ENCODE peak calls at places on chromosomes 16 and 17, in six cellular contexts. I, D, Z, H, U and N are unnamed samples.

GRCh38 chr17:30421592-30421991 is 42.9 kb downstream of the CPD start:
- DNase-seq in I (no peak), D (no peak), H (no peak), Z (no peak), U (no peak), N (no peak)

GRCh38 chr17:2030779-2031163 is 818 bp downstream of the DPH1 start:
- DNase-seq in D (no peak), Z (no peak), U (no peak), H (no peak), I (no peak), N (no peak)

GRCh38 chr17:46811978-46812583 is 6.4 kb downstream of the WNT3 start:
- DNase-seq in H (no peak), D (no peak), I (no peak), Z (no peak), U (no peak), N (peak; percentile 32)

GRCh38 chr16:67481561-67482259 is 753 bp upstream of the ATP6V0D1 start:
- DNase-seq in D (peak; percentile 57), H (no peak), I (no peak), U (peak; percentile 57), Z (no peak), N (peak; percentile 59)

GRCh38 chr16:4053663-4054479 is 62.4 kb downstream of the ADCY9 start:
- DNase-seq in D (peak; percentile 76), H (peak; percentile 13), Z (peak; percentile 88), I (no peak), U (peak; percentile 83), N (peak; percentile 45)

GRCh38 chr16:23914935-23915549 is 79.3 kb downstream of the PRKCB start:
- DNase-seq in Z (no peak), I (no peak), H (no peak), U (no peak), D (no peak), N (no peak)

GRCh38 chr17:82097187-82097918 is 683 bp downstream of the FASN start:
- DNase-seq in Z (no peak), I (no peak), U (peak; percentile 65), D (no peak), H (no peak), N (peak; percentile 50)

GRCh38 chr17:6328279-6328678 is 106.6 kb downstream of the AIPL1 start:
- DNase-seq in U (no peak), D (no peak), Z (no peak), H (no peak), I (no peak), N (no peak)

GRCh38 chr17:68351395-68351794 is 60.1 kb downstream of the ARSG start:
- DNase-seq in I (peak; percentile 60), Z (no peak), D (no peak), H (no peak), U (peak; percentile 37), N (peak; percentile 64)

GRCh38 chr16:75070055-75070841 is 46.3 kb downstream of the LDHD start:
- DNase-seq in D (no peak), H (no peak), I (no peak), U (peak; percentile 52), Z (no peak), N (peak; percentile 46)

GRCh38 chr17:2892305-2892971 is 96.2 kb downstream of the RAP1GAP2 start:
- DNase-seq in H (peak; percentile 92), Z (no peak), D (no peak), U (peak; percentile 81), I (no peak), N (no peak)

GRCh38 chr16:14121135-14121534 is 50.0 kb downstream of the MRTFB start:
- DNase-seq in H (no peak), Z (no peak), D (no peak), U (no peak), I (no peak), N (no peak)

GRCh38 chr16:4179020-4179419 is 62.8 kb upstream of the ADCY9 start:
- DNase-seq in Z (no peak), I (peak; percentile 64), U (peak; percentile 12), D (peak; percentile 79), H (no peak), N (no peak)

GRCh38 chr17:63478814-63479494 is 2.1 kb downstream of the ACE start:
- DNase-seq in Z (peak; percentile 91), U (peak; percentile 86), D (peak; percentile 82), H (peak; percentile 85), I (peak; percentile 82), N (peak; percentile 77)

GRCh38 chr16:89602273-89602951 is 11.0 kb upstream of the DPEP1 start:
- DNase-seq in U (no peak), D (no peak), Z (no peak), H (no peak), I (no peak), N (peak; percentile 34)

GRCh38 chr17:28897769-28898259 is 281 bp upstream of the FLOT2 start:
- DNase-seq in U (no peak), I (no peak), D (no peak), Z (no peak), H (no peak), N (no peak)

GRCh38 chr17:72614476-72614870 is 478.0 kb downstream of the SLC39A11 start:
- DNase-seq in U (no peak), Z (no peak), I (no peak), D (no peak), H (no peak), N (no peak)
- TF ChIP-seq CTCF in U (no peak), Z (no peak), I (no peak), D (no peak), H (no peak), N (no peak)

GRCh38 chr16:85754403-85754802 is 3.5 kb upstream of the C16orf74 start:
- DNase-seq in D (no peak), H (no peak), U (no peak), Z (no peak), I (no peak), N (no peak)

GRCh38 chr16:85752511-85753420 is 1.9 kb upstream of the C16orf74 start:
- DNase-seq in Z (no peak), D (no peak), H (no peak), U (peak; percentile 86), I (no peak), N (peak; percentile 57)

GRCh38 chr16:85751665-85752501 is 987 bp upstream of the C16orf74 start:
- DNase-seq in D (no peak), Z (no peak), U (no peak), H (peak; percentile 84), I (no peak), N (no peak)

GRCh38 chr16:85753559-85753958 is 2.7 kb upstream of the C16orf74 start:
- DNase-seq in I (no peak), Z (no peak), D (no peak), H (no peak), U (peak; percentile 83), N (no peak)

DNA sequence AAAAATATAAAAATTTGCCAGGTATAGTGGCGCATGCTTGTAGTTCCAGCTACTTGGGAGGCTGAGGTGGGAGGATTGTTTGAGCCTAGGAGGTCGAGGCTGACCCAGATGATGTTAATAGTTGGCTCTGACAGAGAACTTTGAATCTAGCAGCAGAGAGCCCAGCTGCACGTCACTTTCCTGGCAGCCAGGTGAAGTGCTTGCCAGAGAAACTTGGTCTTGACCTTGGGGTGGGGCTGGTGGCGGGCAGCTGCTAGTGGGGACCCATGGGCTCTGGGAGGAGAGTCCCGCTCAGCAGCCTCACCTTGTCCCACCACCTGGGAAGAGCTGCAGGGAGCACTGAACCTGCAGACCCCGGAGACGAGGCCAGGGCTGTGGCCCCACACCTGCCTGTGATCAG is 3.1 kb upstream of the C16orf74 start:
- DNase-seq in D (no peak), H (no peak), I (no peak), U (peak; percentile 80), Z (no peak), N (no peak)
- H3K4me1 ChIP-seq in D (peaks cover 14% of the 10 kb centered on the region), H (peaks cover 58% of the 10 kb centered on the region), I (peaks cover 30% of the 10 kb centered on the region), U (peaks cover 56% of the 10 kb centered on the region), Z (peaks cover 50% of the 10 kb centered on the region), N (no peaks in the 10 kb centered on the region)

DNA sequence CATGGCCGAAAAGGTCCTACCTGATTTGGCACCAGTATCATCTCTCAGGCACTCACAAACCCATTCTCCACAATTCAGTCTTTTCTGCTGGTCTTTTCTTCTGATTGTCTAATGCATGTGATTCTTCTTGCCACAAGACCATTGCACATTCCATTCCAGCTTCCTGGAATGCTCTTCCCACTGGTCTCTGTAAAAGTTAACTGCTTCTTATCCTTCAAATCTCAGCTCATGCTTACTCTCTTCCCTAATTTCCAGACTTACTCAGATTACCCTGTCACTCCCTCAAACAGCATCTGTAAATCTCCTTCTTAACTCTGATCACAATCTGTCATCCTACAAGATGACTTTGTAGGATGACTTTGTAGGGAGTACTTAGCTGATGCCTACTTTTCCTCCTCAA is 320.2 kb downstream of the MAP2K6 start:
- DNase-seq in H (no peak), Z (no peak), I (no peak), U (no peak), D (no peak), N (no peak)
- H3K9me3 ChIP-seq in H (no peaks in the 10 kb centered on the region), Z (no peaks in the 10 kb centered on the region), I (no peaks in the 10 kb centered on the region), U (no peaks in the 10 kb centered on the region), D (peaks cover 4% of the 10 kb centered on the region), N (no peaks in the 10 kb centered on the region)

GRCh38 chr17:58005031-58005727 is 1.9 kb downstream of the SRSF1 start:
- DNase-seq in I (no peak), D (no peak), U (no peak), Z (no peak), H (no peak), N (no peak)
- TF ChIP-seq CTCF in I (no peak), D (no peak), U (no peak), Z (no peak), H (peak; percentile 24), N (no peak)

DNA sequence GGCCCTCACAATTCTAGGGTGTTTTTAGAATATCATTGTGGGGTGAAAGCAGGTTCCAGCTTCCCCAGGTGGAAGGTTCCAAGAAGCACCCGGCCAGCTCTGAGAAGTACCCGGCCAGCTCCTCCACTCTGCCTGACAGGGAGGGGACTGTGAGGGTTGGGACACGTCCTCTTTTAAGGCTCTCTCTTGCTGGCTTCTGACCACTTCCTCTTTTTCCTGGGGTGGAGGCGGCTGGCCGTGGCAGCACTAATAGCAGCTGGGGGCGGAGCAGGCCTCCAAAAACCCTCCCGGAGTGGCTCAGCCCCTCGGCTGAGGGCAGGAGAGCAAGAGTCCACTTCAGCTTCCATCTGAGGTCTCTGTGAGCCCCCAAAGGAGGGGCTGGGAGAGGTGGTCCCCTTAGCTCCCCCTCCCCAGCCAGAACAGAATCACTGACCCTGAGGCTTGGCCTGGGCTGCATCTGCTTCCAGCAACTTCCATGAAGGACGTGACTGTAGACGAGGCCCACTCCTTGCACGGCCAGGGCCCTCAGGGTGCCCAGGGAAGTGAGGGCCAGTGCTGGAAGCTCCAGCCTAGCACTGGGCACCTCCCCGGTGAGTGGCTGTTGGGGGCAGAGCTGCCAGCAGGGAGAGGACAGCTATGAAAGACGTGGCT is 26.7 kb upstream of the PLCG2 start:
- DNase-seq in D (peak; percentile 71), U (peak; percentile 20), I (peak; percentile 64), Z (no peak), H (no peak), N (no peak)
- H3K4me1 ChIP-seq in D (peaks cover 11% of the 10 kb centered on the region), U (no peaks in the 10 kb centered on the region), I (peaks cover 12% of the 10 kb centered on the region), Z (peaks cover 6% of the 10 kb centered on the region), H (no peaks in the 10 kb centered on the region), N (no peaks in the 10 kb centered on the region)